ENCODE peak calls at places on chromosomes 4 and X, in four cellular contexts. D, Q, R and J are unnamed samples.

GRCh38 chr4:181194096-181194495 is 1049.1 kb upstream of the TENM3 start:
- DNase-seq in D (no peak), Q (peak), R (no peak), J (no peak)

GRCh38 chrX:148310402-148311200 is 189.8 kb upstream of the AFF2 start:
- DNase-seq in D (no peak), Q (no peak), R (no peak), J (no peak)

GRCh38 chr4:69056921-69057562 is 39.2 kb upstream of the UGT2B7 start:
- DNase-seq in D (no peak), Q (peak), R (no peak), J (no peak)

GRCh38 chr4:84403656-84404055 is 95.4 kb downstream of the NKX6-1 start:
- DNase-seq in D (no peak), Q (peak), R (no peak), J (no peak)

GRCh38 chrX:129955682-129956081 is 26.8 kb upstream of the BCORL1 start:
- DNase-seq in D (no peak), Q (no peak), R (no peak), J (no peak)

GRCh38 chrX:139560221-139560620 is 29.7 kb downstream of the F9 start:
- DNase-seq in D (no peak), Q (peak), R (no peak), J (no peak)

GRCh38 chr4:159757471-159757870 is 654.6 kb downstream of the RAPGEF2 start:
- DNase-seq in D (no peak), Q (no peak), R (no peak), J (no peak)

GRCh38 chr4:55723403-55723802 is 87.3 kb upstream of the NMU start:
- DNase-seq in D (no peak), Q (no peak), R (no peak), J (no peak)

GRCh38 chr4:138175337-138175794 is 66.8 kb downstream of the SLC7A11 start:
- DNase-seq in D (no peak), Q (peak), R (no peak), J (no peak)

GRCh38 chr4:158068063-158068462 is 104.8 kb downstream of the GASK1B start:
- DNase-seq in D (no peak), Q (peak), R (no peak), J (no peak)

GRCh38 chr4:3461515-3462291 is 1.4 kb upstream of the DOK7 start:
- DNase-seq in D (peak), Q (peak), R (peak), J (no peak)

GRCh38 chr4:187256897-187257296 is 533.2 kb upstream of the FAT1 start:
- DNase-seq in D (no peak), Q (no peak), R (no peak), J (no peak)

GRCh38 chrX:107684956-107685385 is 56.7 kb downstream of the PRPS1 start:
- DNase-seq in D (peak), Q (peak), R (peak), J (peak)

GRCh38 chr4:152534541-152535231 is 1.2 kb downstream of the FBXW7 start:
- DNase-seq in D (peak), Q (peak), R (peak), J (peak)

GRCh38 chrX:68254738-68255645 is 178.3 kb downstream of the OPHN1 start:
- DNase-seq in D (no peak), Q (no peak), R (no peak), J (no peak)

GRCh38 chrX:134294548-134294947 is 57.6 kb downstream of the CCDC160 start:
- DNase-seq in D (no peak), Q (no peak), R (no peak), J (no peak)

GRCh38 chr4:18444286-18444685 is 422.7 kb upstream of the LCORL start:
- DNase-seq in D (no peak), Q (no peak), R (no peak), J (no peak)

GRCh38 chr4:60482921-60483351 is 717.2 kb upstream of the ADGRL3 start:
- DNase-seq in D (no peak), Q (no peak), R (no peak), J (no peak)

DNA sequence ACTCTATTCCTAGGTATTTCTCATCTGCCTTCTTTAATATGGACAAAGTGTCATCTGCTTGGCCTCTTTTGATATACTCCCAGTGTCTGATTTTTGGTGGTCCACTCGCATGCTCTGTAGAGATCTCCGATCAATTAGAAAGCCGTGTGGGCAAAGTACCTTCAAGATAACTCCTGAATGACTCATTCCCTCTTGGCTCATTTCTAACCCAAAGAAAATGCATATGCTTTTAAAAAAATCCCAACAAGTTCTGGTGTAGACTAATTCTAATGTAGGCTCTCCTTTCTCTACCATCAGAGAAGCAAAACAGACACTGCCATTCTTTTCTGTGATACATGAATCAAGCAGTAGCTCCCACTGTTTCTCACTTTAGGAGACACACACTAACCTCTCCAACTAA is 714.8 kb upstream of the ADGRL3 start:
- DNase-seq in D (no peak), Q (no peak), R (no peak), J (no peak)
- H3K27ac ChIP-seq in D (no peak), Q (no peak), R (no peak), J (no peak)

GRCh38 chr4:139455187-139455586 is 1.3 kb downstream of the RAB33B start:
- DNase-seq in D (no peak), Q (no peak), R (no peak), J (no peak)

GRCh38 chr4:139453041-139453370 is 915 bp upstream of the RAB33B start:
- DNase-seq in D (no peak), Q (peak), R (no peak), J (no peak)

GRCh38 chr4:139454111-139454600 is at the start of gene RAB33B:
- DNase-seq in D (no peak), Q (peak), R (no peak), J (peak)

GRCh38 chr4:139453371-139454110 is 380 bp upstream of the RAB33B start:
- DNase-seq in D (peak), Q (peak), R (peak), J (peak)

GRCh38 chr4:139454646-139455045 is 725 bp downstream of the RAB33B start:
- DNase-seq in D (no peak), Q (no peak), R (no peak), J (no peak)
- H3K27ac ChIP-seq in D (peak), Q (peak), R (peak), J (peak)

GRCh38 chrX:155022587-155022986 is at the start of gene F8:
- DNase-seq in D (no peak), Q (no peak), R (no peak), J (no peak)

GRCh38 chrX:155023907-155024833 is 1.6 kb upstream of the F8 start:
- DNase-seq in D (no peak), Q (no peak), R (no peak), J (no peak)

GRCh38 chrX:155026420-155026726 is 271 bp upstream of the FUNDC2 start:
- DNase-seq in D (no peak), Q (no peak), R (no peak), J (no peak)

GRCh38 chrX:155020591-155020990 is 1.9 kb downstream of the F8 start:
- DNase-seq in D (no peak), Q (no peak), R (no peak), J (no peak)
- H3K27ac ChIP-seq in D (no peak), Q (no peak), R (no peak), J (no peak)

DNA sequence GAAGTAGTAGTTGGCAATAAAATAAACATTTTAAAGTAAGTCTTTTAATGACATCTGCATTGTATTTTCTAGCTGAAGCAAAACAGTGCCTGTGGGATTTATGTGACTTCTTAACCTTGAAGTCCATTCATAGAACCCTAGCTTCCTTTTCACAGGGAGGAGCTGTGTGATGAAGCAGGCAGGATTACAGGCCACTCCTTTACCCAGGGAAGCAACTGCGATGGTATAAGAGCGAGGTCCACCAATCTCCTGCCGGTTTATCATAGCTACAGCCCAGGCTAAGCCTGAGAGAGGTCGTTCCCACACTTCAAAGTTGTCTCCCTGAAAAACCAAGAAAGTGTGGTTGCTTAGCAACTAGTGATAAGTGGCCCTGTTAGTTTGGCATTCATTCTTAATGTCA is 7.0 kb downstream of the RPL36A start:
- DNase-seq in D (no peak), Q (peak), R (no peak), J (no peak)
- H3K27ac ChIP-seq in D (no peak), Q (no peak), R (no peak), J (no peak)

GRCh38 chr4:97841512-97841911 is 301.8 kb downstream of the STPG2 start:
- DNase-seq in D (no peak), Q (no peak), R (no peak), J (no peak)
- H3K27ac ChIP-seq in D (no peak), Q (no peak), R (no peak), J (no peak)

GRCh38 chrX:30282527-30282926 is 26.7 kb downstream of the NR0B1 start:
- DNase-seq in D (no peak), Q (peak), R (no peak), J (no peak)
- H3K27ac ChIP-seq in D (no peak), Q (peak), R (no peak), J (no peak)

GRCh38 chrX:1093112-1093511 is 119.3 kb downstream of the CRLF2 start:
- DNase-seq in D (no peak), Q (no peak), R (no peak), J (no peak)
- H3K27ac ChIP-seq in D (no peak), Q (no peak), R (no peak), J (no peak)

GRCh38 chr4:24582235-24582863 is 2.0 kb downstream of the DHX15 start:
- DNase-seq in D (no peak), Q (no peak), R (no peak), J (no peak)
- H3K27ac ChIP-seq in D (peak), Q (peak), R (no peak), J (no peak)

GRCh38 chrX:79413009-79413408 is 45.9 kb upstream of the ITM2A start:
- DNase-seq in D (no peak), Q (no peak), R (no peak), J (no peak)

GRCh38 chrX:79413963-79414362 is 46.8 kb upstream of the ITM2A start:
- DNase-seq in D (no peak), Q (no peak), R (no peak), J (no peak)

GRCh38 chrX:79409657-79410056 is 42.5 kb upstream of the ITM2A start:
- DNase-seq in D (no peak), Q (no peak), R (no peak), J (no peak)

DNA sequence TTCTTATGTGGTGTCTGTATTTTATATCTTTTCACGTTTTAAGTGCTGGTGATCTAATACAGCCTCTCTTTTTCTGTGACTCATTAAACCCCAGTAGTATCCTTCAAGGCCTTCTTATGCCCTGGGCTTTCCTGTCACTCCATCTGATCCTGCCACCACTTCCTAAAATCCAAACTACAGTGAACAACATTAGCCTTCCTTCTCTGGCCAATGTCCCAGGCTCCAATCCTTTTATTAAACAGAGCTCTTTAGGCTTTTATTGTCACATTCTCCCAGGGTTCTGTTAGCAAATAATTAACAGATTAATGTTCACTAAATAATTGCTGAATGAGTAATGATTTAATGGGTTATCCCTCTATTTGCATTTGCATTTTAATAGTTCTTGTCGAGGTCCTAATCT is 47.9 kb upstream of the ITM2A start:
- DNase-seq in D (no peak), Q (no peak), R (no peak), J (no peak)
- H3K27ac ChIP-seq in D (no peak), Q (no peak), R (no peak), J (no peak)